ENCODE peak calls at places on chromosome 16, in nine cellular contexts. R, S, K, C, Z, A, I, O and G are unnamed samples.

GRCh38 chr16:81337097-81337496 is 22.3 kb downstream of the GAN start:
- DNase-seq in R (no peak), S (no peak), K (no peak), C (no peak), Z (no peak), A (no peak), I (no peak), O (no peak), G (no peak)

GRCh38 chr16:89870440-89870839 is 3.0 kb upstream of the TCF25 start:
- DNase-seq in R (no peak), S (no peak), K (no peak), C (no peak), Z (no peak), A (no peak), I (no peak), O (no peak), G (no peak)

GRCh38 chr16:77652399-77652798 is 69.9 kb upstream of the NUDT7 start:
- DNase-seq in R (no peak), S (no peak), K (no peak), C (no peak), Z (no peak), A (no peak), I (no peak), O (no peak), G (no peak)

GRCh38 chr16:8935989-8936388 is 27.7 kb downstream of the USP7 start:
- DNase-seq in R (no peak), S (no peak), K (no peak), C (no peak), Z (no peak), A (no peak), I (no peak), O (no peak), G (no peak)

GRCh38 chr16:73434621-73435020 is 386.7 kb upstream of the ZFHX3 start:
- DNase-seq in R (no peak), S (no peak), K (no peak), C (no peak), Z (no peak), A (no peak), I (no peak), O (no peak), G (no peak)

GRCh38 chr16:81443688-81444447 is 740 bp upstream of the CMIP start:
- DNase-seq in R (no peak), S (no peak), K (no peak), C (no peak), Z (peak), A (no peak), I (peak), O (no peak), G (no peak)

GRCh38 chr16:82639666-82640336 is 13.0 kb downstream of the CDH13 start:
- DNase-seq in R (no peak), S (no peak), K (peak), C (peak), Z (peak), A (peak), I (peak), O (peak), G (no peak)

GRCh38 chr16:14409563-14409962 is 220.5 kb downstream of the PARN start:
- DNase-seq in R (no peak), S (no peak), K (no peak), C (no peak), Z (no peak), A (no peak), I (peak), O (no peak), G (no peak)

GRCh38 chr16:81467072-81467471 is 22.5 kb downstream of the CMIP start:
- DNase-seq in R (no peak), S (no peak), K (no peak), C (no peak), Z (no peak), A (no peak), I (no peak), O (no peak), G (no peak)

GRCh38 chr16:51407199-51407598 is 256.1 kb upstream of the SALL1 start:
- DNase-seq in R (no peak), S (no peak), K (no peak), C (no peak), Z (no peak), A (no peak), I (no peak), O (no peak), G (no peak)

GRCh38 chr16:68737730-68738590 is 868 bp downstream of the CDH1 start:
- DNase-seq in R (no peak), S (no peak), K (peak), C (peak), Z (peak), A (peak), I (peak), O (no peak), G (no peak)

GRCh38 chr16:88779406-88780099 is 5.5 kb downstream of the PIEZO1 start:
- DNase-seq in R (no peak), S (no peak), K (no peak), C (no peak), Z (no peak), A (no peak), I (no peak), O (no peak), G (no peak)

GRCh38 chr16:10594312-10594950 is 14.0 kb upstream of the EMP2 start:
- DNase-seq in R (no peak), S (no peak), K (no peak), C (no peak), Z (no peak), A (no peak), I (peak), O (no peak), G (no peak)

GRCh38 chr16:85898521-85899442 is at the start of gene IRF8:
- DNase-seq in R (peak), S (peak), K (no peak), C (no peak), Z (peak), A (peak), I (peak), O (peak), G (peak)

GRCh38 chr16:56561126-56561525 is 3.7 kb upstream of the MT4 start:
- DNase-seq in R (no peak), S (no peak), K (no peak), C (no peak), Z (no peak), A (no peak), I (no peak), O (no peak), G (no peak)

GRCh38 chr16:11198817-11199216 is 57.2 kb downstream of the SOCS1 start:
- DNase-seq in R (no peak), S (no peak), K (peak), C (peak), Z (no peak), A (no peak), I (peak), O (no peak), G (no peak)

GRCh38 chr16:87284183-87284582 is 33.0 kb downstream of the C16orf95 start:
- DNase-seq in R (no peak), S (no peak), K (no peak), C (no peak), Z (no peak), A (no peak), I (no peak), O (no peak), G (no peak)

GRCh38 chr16:3021449-3022207 is 1.5 kb downstream of the TNFRSF12A start:
- DNase-seq in R (peak), S (no peak), K (peak), C (peak), Z (peak), A (peak), I (peak), O (peak), G (peak)

GRCh38 chr16:25140459-25140858 is 28.9 kb downstream of the LCMT1 start:
- DNase-seq in R (no peak), S (no peak), K (no peak), C (no peak), Z (no peak), A (no peak), I (no peak), O (no peak), G (no peak)

GRCh38 chr16:73605309-73605708 is 557.4 kb upstream of the ZFHX3 start:
- DNase-seq in R (no peak), S (no peak), K (no peak), C (no peak), Z (no peak), A (no peak), I (no peak), O (no peak), G (no peak)

GRCh38 chr16:75044800-75045361 is 46.1 kb downstream of the ZNRF1 start:
- DNase-seq in R (no peak), S (no peak), K (no peak), C (no peak), Z (no peak), A (no peak), I (no peak), O (no peak), G (no peak)

GRCh38 chr16:56451753-56452689 is 667 bp downstream of the OGFOD1 start:
- DNase-seq in R (no peak), S (no peak), K (peak), C (peak), Z (no peak), A (no peak), I (peak), O (no peak), G (no peak)

GRCh38 chr16:13453938-13454553 is 465.9 kb upstream of the ERCC4 start:
- DNase-seq in R (no peak), S (no peak), K (peak), C (peak), Z (peak), A (peak), I (peak), O (no peak), G (no peak)

GRCh38 chr16:77288222-77288621 is 89.0 kb downstream of the SYCE1L start:
- DNase-seq in R (no peak), S (no peak), K (no peak), C (no peak), Z (no peak), A (no peak), I (no peak), O (no peak), G (no peak)

GRCh38 chr16:86772671-86773338 is 194.5 kb downstream of the FOXL1 start:
- DNase-seq in R (no peak), S (no peak), K (no peak), C (no peak), Z (no peak), A (no peak), I (no peak), O (no peak), G (no peak)

GRCh38 chr16:4330277-4330882 is 14.5 kb downstream of the GLIS2 start:
- DNase-seq in R (peak), S (peak), K (peak), C (peak), Z (peak), A (peak), I (peak), O (peak), G (peak)